ENCODE peak calls at places on chromosomes 13 and 19, in five cellular contexts. One of them, this sample, is unnamed. For H3K4me1, the result is how much of the 10 kb centered on the place peaks cover.

GRCh38 chr19:19382118-19382517 is 23.4 kb upstream of the GATAD2A start:
- DNase-seq in SK-N-SH: no peak
- DNase-seq in K562: peak
- DNase-seq in GM12878: no peak
- DNase-seq in H1: no peak
- DNase-seq in this sample: no peak

GRCh38 chr13:81153478-81153877 is 812.6 kb upstream of the SPRY2 start:
- DNase-seq in SK-N-SH: no peak
- DNase-seq in K562: no peak
- DNase-seq in GM12878: no peak
- DNase-seq in H1: no peak
- DNase-seq in this sample: no peak

GRCh38 chr13:19818223-19818842 is 35.6 kb upstream of the PSPC1 start:
- DNase-seq in SK-N-SH: peak
- DNase-seq in K562: peak
- DNase-seq in GM12878: no peak
- DNase-seq in H1: peak
- DNase-seq in this sample: peak

GRCh38 chr19:41373993-41374392 is 2.3 kb upstream of the TMEM91 start:
- DNase-seq in SK-N-SH: peak
- DNase-seq in K562: no peak
- DNase-seq in GM12878: no peak
- DNase-seq in H1: no peak
- DNase-seq in this sample: no peak

GRCh38 chr19:20964798-20965197 is 41.7 kb downstream of the ZNF85 start:
- DNase-seq in SK-N-SH: no peak
- DNase-seq in K562: no peak
- DNase-seq in GM12878: no peak
- DNase-seq in H1: peak
- DNase-seq in this sample: no peak

GRCh38 chr13:85709721-85710120 is 89.5 kb downstream of the SLITRK6 start:
- DNase-seq in SK-N-SH: no peak
- DNase-seq in K562: no peak
- DNase-seq in GM12878: no peak
- DNase-seq in H1: no peak
- DNase-seq in this sample: no peak

GRCh38 chr13:30034448-30034795 is 184.0 kb upstream of the UBL3 start:
- DNase-seq in SK-N-SH: no peak
- DNase-seq in K562: no peak
- DNase-seq in GM12878: no peak
- DNase-seq in H1: no peak
- DNase-seq in this sample: no peak

GRCh38 chr19:40596608-40597328 is 4.4 kb upstream of the LTBP4 start:
- DNase-seq in SK-N-SH: peak
- DNase-seq in K562: peak
- DNase-seq in GM12878: no peak
- DNase-seq in H1: peak
- DNase-seq in this sample: no peak

GRCh38 chr19:41871573-41872383 is 5.3 kb upstream of the CD79A start:
- DNase-seq in SK-N-SH: peak
- DNase-seq in K562: no peak
- DNase-seq in GM12878: peak
- DNase-seq in H1: no peak
- DNase-seq in this sample: no peak

GRCh38 chr19:2543463-2544442 is 67.8 kb downstream of the GADD45B start:
- DNase-seq in SK-N-SH: peak
- DNase-seq in K562: peak
- DNase-seq in GM12878: no peak
- DNase-seq in H1: peak
- DNase-seq in this sample: peak

GRCh38 chr13:110869805-110870706 is 44.8 kb downstream of the ANKRD10 start:
- DNase-seq in SK-N-SH: peak
- DNase-seq in K562: peak
- DNase-seq in GM12878: no peak
- DNase-seq in H1: peak
- DNase-seq in this sample: no peak

GRCh38 chr13:107138468-107138867 is 570.5 kb upstream of the ARGLU1 start:
- DNase-seq in SK-N-SH: no peak
- DNase-seq in K562: no peak
- DNase-seq in GM12878: no peak
- DNase-seq in H1: no peak
- DNase-seq in this sample: no peak

GRCh38 chr13:112172641-112173171 is 105.8 kb downstream of the SOX1 start:
- DNase-seq in SK-N-SH: no peak
- DNase-seq in K562: no peak
- DNase-seq in GM12878: no peak
- DNase-seq in H1: no peak
- DNase-seq in this sample: no peak

GRCh38 chr19:30897034-30897433 is 452.2 kb downstream of the TSHZ3 start:
- DNase-seq in SK-N-SH: no peak
- DNase-seq in K562: no peak
- DNase-seq in GM12878: no peak
- DNase-seq in H1: no peak
- DNase-seq in this sample: no peak
- TF ChIP-seq YY1 in SK-N-SH: no peak
- TF ChIP-seq YY1 in K562: no peak
- TF ChIP-seq YY1 in GM12878: no peak
- TF ChIP-seq YY1 in H1: no peak
- TF ChIP-seq YY1 in this sample: no peak

DNA sequence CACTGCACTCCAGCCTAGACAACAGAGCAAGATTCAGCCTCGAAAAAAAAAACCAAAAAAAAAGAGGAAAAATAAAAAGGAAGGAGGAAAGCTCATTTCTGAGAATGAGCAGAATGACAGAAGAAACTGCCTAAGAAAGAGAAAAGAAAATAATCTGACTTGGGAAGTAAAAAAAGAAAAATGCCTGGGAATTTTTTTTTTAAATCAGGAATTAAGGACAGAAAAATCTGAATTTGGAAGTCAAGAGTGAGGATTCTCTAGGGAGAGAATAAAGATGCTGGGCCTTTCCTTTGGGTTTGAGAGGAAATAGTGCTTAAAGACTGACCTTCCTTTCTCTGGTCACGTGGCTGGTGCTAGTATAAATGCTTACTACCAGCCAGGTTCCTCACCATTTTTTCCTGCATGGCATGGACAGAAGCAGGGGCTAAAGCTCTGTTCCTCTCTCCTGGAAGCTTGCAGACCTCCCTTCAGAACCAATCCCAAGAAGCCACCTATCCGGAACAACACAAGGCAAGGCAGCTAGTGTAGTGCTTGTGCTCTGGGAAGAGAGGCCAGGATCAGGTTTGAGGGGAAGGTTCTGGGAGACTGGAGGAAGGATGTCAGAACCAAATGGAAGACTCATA is at the start of gene FFAR2:
- DNase-seq in SK-N-SH: no peak
- DNase-seq in K562: no peak
- DNase-seq in GM12878: no peak
- DNase-seq in H1: no peak
- DNase-seq in this sample: no peak
- H3K9ac ChIP-seq in SK-N-SH: no peak
- H3K9ac ChIP-seq in K562: no peak
- H3K9ac ChIP-seq in GM12878: no peak
- H3K9ac ChIP-seq in H1: no peak
- H3K9ac ChIP-seq in this sample: no peak

GRCh38 chr13:26560456-26560855 is 3.0 kb downstream of the WASF3 start:
- DNase-seq in SK-N-SH: peak
- DNase-seq in K562: no peak
- DNase-seq in GM12878: no peak
- DNase-seq in H1: no peak
- DNase-seq in this sample: no peak

GRCh38 chr13:26557393-26558073 is at the start of gene WASF3:
- DNase-seq in SK-N-SH: peak
- DNase-seq in K562: peak
- DNase-seq in GM12878: peak
- DNase-seq in H1: peak
- DNase-seq in this sample: peak

GRCh38 chr13:26558912-26559485 is 1.5 kb downstream of the WASF3 start:
- DNase-seq in SK-N-SH: no peak
- DNase-seq in K562: no peak
- DNase-seq in GM12878: no peak
- DNase-seq in H1: no peak
- DNase-seq in this sample: no peak

GRCh38 chr13:26557051-26557392 is 461 bp upstream of the WASF3 start:
- DNase-seq in SK-N-SH: no peak
- DNase-seq in K562: no peak
- DNase-seq in GM12878: no peak
- DNase-seq in H1: no peak
- DNase-seq in this sample: no peak

DNA sequence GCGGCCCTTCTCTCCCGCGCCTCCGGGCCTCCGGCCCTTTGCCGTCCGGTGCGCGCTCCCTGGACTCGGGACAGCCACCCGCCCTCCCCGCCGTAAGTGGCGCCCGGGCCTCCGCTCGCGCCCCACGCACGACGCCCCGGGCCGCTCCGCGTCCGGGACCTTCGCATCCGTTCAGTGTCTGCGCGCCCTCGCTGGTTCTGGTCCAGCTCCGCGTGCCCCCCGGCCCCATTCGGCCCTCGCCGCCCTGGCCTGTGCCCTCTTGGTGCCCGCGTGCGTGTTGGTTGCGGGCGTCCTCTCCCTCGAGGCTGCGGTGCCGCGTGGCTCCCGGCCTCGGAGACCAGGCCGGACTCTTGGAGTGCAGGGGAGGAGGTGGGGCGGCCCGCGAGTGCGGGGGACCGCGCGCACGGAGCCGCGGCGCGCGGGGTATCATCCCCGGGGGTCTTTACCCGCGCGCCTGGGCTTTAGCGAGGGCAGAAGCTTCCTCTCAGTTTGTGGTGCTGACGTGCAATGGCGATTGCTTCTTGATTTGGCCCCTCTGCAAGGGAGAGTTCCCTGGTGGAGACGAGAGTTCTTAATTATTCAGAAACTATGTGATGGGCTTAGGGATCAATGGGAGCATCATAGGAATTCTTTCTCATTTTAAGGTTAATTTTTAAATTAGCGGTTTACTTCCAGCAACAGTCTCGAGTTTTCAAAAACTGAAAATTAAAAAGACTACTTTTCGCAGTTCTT is 757 bp downstream of the WASF3 start:
- DNase-seq in SK-N-SH: peak
- DNase-seq in K562: no peak
- DNase-seq in GM12878: no peak
- DNase-seq in H1: peak
- DNase-seq in this sample: peak
- H3K4me1 ChIP-seq in SK-N-SH: under half
- H3K4me1 ChIP-seq in K562: under half
- H3K4me1 ChIP-seq in GM12878: under half
- H3K4me1 ChIP-seq in H1: under half
- H3K4me1 ChIP-seq in this sample: under half

DNA sequence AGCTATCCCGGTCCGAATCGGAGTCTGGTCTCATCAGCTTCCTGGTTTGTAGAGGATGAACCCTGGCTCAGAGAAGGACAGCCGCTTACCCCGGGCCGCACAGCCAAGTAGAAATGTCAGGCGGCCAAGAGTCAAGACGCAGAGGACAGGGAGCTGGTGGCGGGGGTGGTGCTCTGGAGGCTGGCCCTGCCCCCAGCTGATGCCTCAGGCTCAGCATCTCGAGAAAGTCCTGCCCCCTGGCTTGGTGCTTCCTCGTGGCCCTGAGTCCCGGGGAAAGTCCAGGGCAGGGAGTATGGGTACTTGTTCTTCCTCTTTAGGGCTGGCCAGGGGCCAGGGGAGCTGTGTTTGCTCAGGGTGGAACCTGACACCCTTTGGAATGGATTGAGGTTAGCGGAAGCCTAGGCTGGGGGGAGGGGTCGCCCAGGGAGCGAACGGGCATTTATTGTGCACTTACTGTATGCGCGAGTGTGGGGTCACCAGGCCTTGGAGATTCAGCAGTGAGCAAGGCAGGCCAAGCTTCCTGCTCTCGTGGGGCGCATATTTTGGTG is 2.2 kb downstream of the TJP3 start:
- DNase-seq in SK-N-SH: peak
- DNase-seq in K562: peak
- DNase-seq in GM12878: no peak
- DNase-seq in H1: peak
- DNase-seq in this sample: no peak
- TF ChIP-seq YY1 in SK-N-SH: no peak
- TF ChIP-seq YY1 in K562: no peak
- TF ChIP-seq YY1 in GM12878: no peak
- TF ChIP-seq YY1 in H1: no peak
- TF ChIP-seq YY1 in this sample: no peak

DNA sequence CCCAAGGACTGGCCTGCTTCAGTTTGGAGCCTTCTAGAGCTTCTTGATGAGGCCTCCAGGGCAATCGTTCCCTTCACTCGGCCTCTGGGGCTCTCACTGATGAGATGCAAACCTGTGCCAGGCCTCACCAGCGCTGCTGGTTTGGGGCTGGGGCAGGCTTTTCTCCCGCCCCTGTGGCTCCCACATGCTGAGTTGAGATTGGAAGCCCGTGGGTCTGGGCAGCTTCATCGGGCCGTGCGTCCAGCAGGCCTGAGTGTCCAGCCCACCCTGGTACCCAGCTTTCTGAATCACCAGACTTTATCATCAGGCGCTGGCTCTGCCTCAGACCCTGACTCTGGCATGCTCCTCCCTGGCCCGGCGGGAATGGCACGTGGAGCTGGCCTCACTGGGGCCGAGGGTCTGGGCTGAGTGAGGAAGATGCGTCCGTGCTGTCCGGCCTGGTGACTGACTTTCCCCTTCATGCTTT is 4.3 kb downstream of the CALM3 start:
- DNase-seq in SK-N-SH: peak
- DNase-seq in K562: no peak
- DNase-seq in GM12878: no peak
- DNase-seq in H1: no peak
- DNase-seq in this sample: no peak
- H3K9ac ChIP-seq in SK-N-SH: no peak
- H3K9ac ChIP-seq in K562: peak
- H3K9ac ChIP-seq in GM12878: no peak
- H3K9ac ChIP-seq in H1: no peak
- H3K9ac ChIP-seq in this sample: no peak

GRCh38 chr13:113853518-113854237 is 10.2 kb downstream of the GAS6 start:
- DNase-seq in SK-N-SH: no peak
- DNase-seq in K562: no peak
- DNase-seq in GM12878: no peak
- DNase-seq in H1: peak
- DNase-seq in this sample: no peak
- H3K4me1 ChIP-seq in SK-N-SH: under half
- H3K4me1 ChIP-seq in K562: half or more
- H3K4me1 ChIP-seq in GM12878: under half
- H3K4me1 ChIP-seq in H1: under half
- H3K4me1 ChIP-seq in this sample: under half

DNA sequence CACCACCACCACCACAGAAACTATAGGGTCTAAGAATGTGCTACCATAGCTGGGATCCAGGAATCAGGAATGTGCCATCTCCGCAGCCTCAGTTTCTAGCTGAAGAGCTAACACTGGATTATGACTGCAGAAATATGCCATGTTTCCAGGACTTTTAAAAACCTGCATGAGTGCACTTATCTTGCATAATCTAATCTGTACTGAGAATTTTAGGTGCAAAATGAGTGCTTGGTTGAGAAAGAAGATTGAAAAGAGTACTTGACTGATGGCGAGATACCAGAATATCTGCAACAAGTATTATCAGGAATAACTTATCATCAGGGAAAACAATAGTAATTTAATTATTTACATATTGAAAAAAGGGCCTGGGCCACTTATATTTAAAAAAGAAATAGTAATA is 97.2 kb upstream of the FAM216B start:
- DNase-seq in SK-N-SH: no peak
- DNase-seq in K562: no peak
- DNase-seq in GM12878: no peak
- DNase-seq in H1: no peak
- DNase-seq in this sample: no peak
- TF ChIP-seq YY1 in SK-N-SH: no peak
- TF ChIP-seq YY1 in K562: no peak
- TF ChIP-seq YY1 in GM12878: no peak
- TF ChIP-seq YY1 in H1: no peak
- TF ChIP-seq YY1 in this sample: no peak